ENCODE peak calls at places on chromosomes 11 and 22, in nine cellular contexts. One of them, this sample, is unnamed.

GRCh38 chr11:33741806-33742205 is 5.6 kb upstream of the CD59 start:
- DNase-seq in fibroblast of the aortic adventitia: no peak
- DNase-seq in stimulated activated CD8-positive, alpha-beta memory T cell treated with anti-CD3 and anti-CD28 coated beads, Interleukin-12 subunit alpha, Interleukin-12 subunit beta, amount 100 ng/mL, for 1 hour: no peak
- DNase-seq in KBM-7: no peak
- DNase-seq in NCI-H82: no peak
- DNase-seq in COLO829: no peak
- DNase-seq in activated T-helper 9 cell treated with anti-CD3 and anti-CD28 coated beads, Interleukin-2, amount 50 U/mL, for 16 hours: no peak
- DNase-seq in activated naive CD8-positive, alpha-beta T cell treated with anti-CD3 and anti-CD28 coated beads for 36 hours: no peak
- DNase-seq in spleen: no peak
- DNase-seq in this sample: no peak

GRCh38 chr22:44351685-44352377 is 39.1 kb upstream of the SHISAL1 start:
- DNase-seq in KBM-7: no peak
- DNase-seq in stimulated activated CD8-positive, alpha-beta memory T cell treated with anti-CD3 and anti-CD28 coated beads, Interleukin-12 subunit alpha, Interleukin-12 subunit beta, amount 100 ng/mL, for 1 hour: no peak
- DNase-seq in activated T-helper 9 cell treated with anti-CD3 and anti-CD28 coated beads, Interleukin-2, amount 50 U/mL, for 16 hours: no peak
- DNase-seq in NCI-H82: peak; percentile 82
- DNase-seq in COLO829: no peak
- DNase-seq in fibroblast of the aortic adventitia: peak; percentile 94
- DNase-seq in activated naive CD8-positive, alpha-beta T cell treated with anti-CD3 and anti-CD28 coated beads for 36 hours: peak; percentile 68
- DNase-seq in spleen: no peak
- DNase-seq in this sample: no peak

GRCh38 chr11:10117709-10118341 is 176.2 kb downstream of the SBF2 start:
- DNase-seq in activated naive CD8-positive, alpha-beta T cell treated with anti-CD3 and anti-CD28 coated beads for 36 hours: no peak
- DNase-seq in activated T-helper 9 cell treated with anti-CD3 and anti-CD28 coated beads, Interleukin-2, amount 50 U/mL, for 16 hours: no peak
- DNase-seq in stimulated activated CD8-positive, alpha-beta memory T cell treated with anti-CD3 and anti-CD28 coated beads, Interleukin-12 subunit alpha, Interleukin-12 subunit beta, amount 100 ng/mL, for 1 hour: no peak
- DNase-seq in NCI-H82: no peak
- DNase-seq in KBM-7: no peak
- DNase-seq in COLO829: peak; percentile 2
- DNase-seq in fibroblast of the aortic adventitia: peak; percentile 91
- DNase-seq in spleen: no peak
- DNase-seq in this sample: no peak

GRCh38 chr22:42347281-42347824 is 76.9 kb upstream of the TCF20 start:
- DNase-seq in fibroblast of the aortic adventitia: no peak
- DNase-seq in activated T-helper 9 cell treated with anti-CD3 and anti-CD28 coated beads, Interleukin-2, amount 50 U/mL, for 16 hours: no peak
- DNase-seq in spleen: no peak
- DNase-seq in COLO829: no peak
- DNase-seq in stimulated activated CD8-positive, alpha-beta memory T cell treated with anti-CD3 and anti-CD28 coated beads, Interleukin-12 subunit alpha, Interleukin-12 subunit beta, amount 100 ng/mL, for 1 hour: no peak
- DNase-seq in activated naive CD8-positive, alpha-beta T cell treated with anti-CD3 and anti-CD28 coated beads for 36 hours: peak; percentile 37
- DNase-seq in NCI-H82: peak; percentile 55
- DNase-seq in KBM-7: no peak
- DNase-seq in this sample: no peak

GRCh38 chr11:30568933-30569332 is 17.2 kb downstream of the MPPED2 start:
- DNase-seq in KBM-7: no peak
- DNase-seq in fibroblast of the aortic adventitia: no peak
- DNase-seq in spleen: no peak
- DNase-seq in NCI-H82: no peak
- DNase-seq in activated naive CD8-positive, alpha-beta T cell treated with anti-CD3 and anti-CD28 coated beads for 36 hours: no peak
- DNase-seq in COLO829: no peak
- DNase-seq in stimulated activated CD8-positive, alpha-beta memory T cell treated with anti-CD3 and anti-CD28 coated beads, Interleukin-12 subunit alpha, Interleukin-12 subunit beta, amount 100 ng/mL, for 1 hour: no peak
- DNase-seq in activated T-helper 9 cell treated with anti-CD3 and anti-CD28 coated beads, Interleukin-2, amount 50 U/mL, for 16 hours: no peak
- DNase-seq in this sample: no peak

GRCh38 chr11:9982796-9983579 is 311.0 kb downstream of the SBF2 start:
- DNase-seq in spleen: no peak
- DNase-seq in fibroblast of the aortic adventitia: peak; percentile 19
- DNase-seq in NCI-H82: peak; percentile 53
- DNase-seq in activated T-helper 9 cell treated with anti-CD3 and anti-CD28 coated beads, Interleukin-2, amount 50 U/mL, for 16 hours: no peak
- DNase-seq in KBM-7: no peak
- DNase-seq in COLO829: peak; percentile 22
- DNase-seq in stimulated activated CD8-positive, alpha-beta memory T cell treated with anti-CD3 and anti-CD28 coated beads, Interleukin-12 subunit alpha, Interleukin-12 subunit beta, amount 100 ng/mL, for 1 hour: no peak
- DNase-seq in activated naive CD8-positive, alpha-beta T cell treated with anti-CD3 and anti-CD28 coated beads for 36 hours: no peak
- DNase-seq in this sample: no peak

GRCh38 chr11:70483077-70483861 is 84.9 kb downstream of the CTTN start:
- DNase-seq in stimulated activated CD8-positive, alpha-beta memory T cell treated with anti-CD3 and anti-CD28 coated beads, Interleukin-12 subunit alpha, Interleukin-12 subunit beta, amount 100 ng/mL, for 1 hour: no peak
- DNase-seq in KBM-7: peak; percentile 64
- DNase-seq in activated naive CD8-positive, alpha-beta T cell treated with anti-CD3 and anti-CD28 coated beads for 36 hours: no peak
- DNase-seq in spleen: no peak
- DNase-seq in fibroblast of the aortic adventitia: peak; percentile 56
- DNase-seq in activated T-helper 9 cell treated with anti-CD3 and anti-CD28 coated beads, Interleukin-2, amount 50 U/mL, for 16 hours: no peak
- DNase-seq in NCI-H82: peak; percentile 19
- DNase-seq in COLO829: no peak
- DNase-seq in this sample: no peak

GRCh38 chr11:97732011-97732632 is 1288.6 kb upstream of the CNTN5 start:
- DNase-seq in KBM-7: no peak
- DNase-seq in activated naive CD8-positive, alpha-beta T cell treated with anti-CD3 and anti-CD28 coated beads for 36 hours: no peak
- DNase-seq in stimulated activated CD8-positive, alpha-beta memory T cell treated with anti-CD3 and anti-CD28 coated beads, Interleukin-12 subunit alpha, Interleukin-12 subunit beta, amount 100 ng/mL, for 1 hour: no peak
- DNase-seq in COLO829: no peak
- DNase-seq in spleen: no peak
- DNase-seq in activated T-helper 9 cell treated with anti-CD3 and anti-CD28 coated beads, Interleukin-2, amount 50 U/mL, for 16 hours: no peak
- DNase-seq in fibroblast of the aortic adventitia: no peak
- DNase-seq in NCI-H82: no peak
- DNase-seq in this sample: no peak

GRCh38 chr11:122398167-122398566 is 257.4 kb upstream of the UBASH3B start:
- DNase-seq in NCI-H82: no peak
- DNase-seq in activated T-helper 9 cell treated with anti-CD3 and anti-CD28 coated beads, Interleukin-2, amount 50 U/mL, for 16 hours: no peak
- DNase-seq in KBM-7: no peak
- DNase-seq in COLO829: no peak
- DNase-seq in fibroblast of the aortic adventitia: peak; percentile 64
- DNase-seq in stimulated activated CD8-positive, alpha-beta memory T cell treated with anti-CD3 and anti-CD28 coated beads, Interleukin-12 subunit alpha, Interleukin-12 subunit beta, amount 100 ng/mL, for 1 hour: no peak
- DNase-seq in spleen: no peak
- DNase-seq in activated naive CD8-positive, alpha-beta T cell treated with anti-CD3 and anti-CD28 coated beads for 36 hours: no peak
- DNase-seq in this sample: no peak

GRCh38 chr11:944711-945470 is 19.2 kb downstream of the AP2A2 start:
- DNase-seq in stimulated activated CD8-positive, alpha-beta memory T cell treated with anti-CD3 and anti-CD28 coated beads, Interleukin-12 subunit alpha, Interleukin-12 subunit beta, amount 100 ng/mL, for 1 hour: no peak
- DNase-seq in spleen: no peak
- DNase-seq in activated T-helper 9 cell treated with anti-CD3 and anti-CD28 coated beads, Interleukin-2, amount 50 U/mL, for 16 hours: no peak
- DNase-seq in fibroblast of the aortic adventitia: peak; percentile 60
- DNase-seq in NCI-H82: no peak
- DNase-seq in COLO829: no peak
- DNase-seq in KBM-7: no peak
- DNase-seq in activated naive CD8-positive, alpha-beta T cell treated with anti-CD3 and anti-CD28 coated beads for 36 hours: no peak
- DNase-seq in this sample: no peak

GRCh38 chr11:47285969-47286770 is 16.2 kb downstream of the MADD start:
- DNase-seq in fibroblast of the aortic adventitia: no peak
- DNase-seq in spleen: no peak
- DNase-seq in KBM-7: no peak
- DNase-seq in activated naive CD8-positive, alpha-beta T cell treated with anti-CD3 and anti-CD28 coated beads for 36 hours: no peak
- DNase-seq in NCI-H82: no peak
- DNase-seq in stimulated activated CD8-positive, alpha-beta memory T cell treated with anti-CD3 and anti-CD28 coated beads, Interleukin-12 subunit alpha, Interleukin-12 subunit beta, amount 100 ng/mL, for 1 hour: no peak
- DNase-seq in COLO829: no peak
- DNase-seq in activated T-helper 9 cell treated with anti-CD3 and anti-CD28 coated beads, Interleukin-2, amount 50 U/mL, for 16 hours: no peak
- DNase-seq in this sample: no peak

GRCh38 chr22:46914916-46915894 is 152.8 kb downstream of the TBC1D22A start:
- DNase-seq in activated T-helper 9 cell treated with anti-CD3 and anti-CD28 coated beads, Interleukin-2, amount 50 U/mL, for 16 hours: no peak
- DNase-seq in spleen: no peak
- DNase-seq in COLO829: no peak
- DNase-seq in KBM-7: no peak
- DNase-seq in activated naive CD8-positive, alpha-beta T cell treated with anti-CD3 and anti-CD28 coated beads for 36 hours: no peak
- DNase-seq in fibroblast of the aortic adventitia: no peak
- DNase-seq in stimulated activated CD8-positive, alpha-beta memory T cell treated with anti-CD3 and anti-CD28 coated beads, Interleukin-12 subunit alpha, Interleukin-12 subunit beta, amount 100 ng/mL, for 1 hour: no peak
- DNase-seq in NCI-H82: no peak
- DNase-seq in this sample: no peak

GRCh38 chr11:61496602-61497400 is 11.7 kb upstream of the LRRC10B start:
- DNase-seq in fibroblast of the aortic adventitia: no peak
- DNase-seq in activated T-helper 9 cell treated with anti-CD3 and anti-CD28 coated beads, Interleukin-2, amount 50 U/mL, for 16 hours: no peak
- DNase-seq in KBM-7: no peak
- DNase-seq in COLO829: no peak
- DNase-seq in stimulated activated CD8-positive, alpha-beta memory T cell treated with anti-CD3 and anti-CD28 coated beads, Interleukin-12 subunit alpha, Interleukin-12 subunit beta, amount 100 ng/mL, for 1 hour: no peak
- DNase-seq in spleen: no peak
- DNase-seq in NCI-H82: no peak
- DNase-seq in activated naive CD8-positive, alpha-beta T cell treated with anti-CD3 and anti-CD28 coated beads for 36 hours: no peak
- DNase-seq in this sample: no peak